ENCODE peak calls at places on chromosomes 13 and 19, in four cellular contexts. R is T-helper 9 cell; G is stimulated activated CD4-positive, alpha-beta T cell treated with anti-CD3 and anti-CD28 coated beads, TNF-alpha, amount 100 ng/mL, for 24 hours; O is MV-4-11. W is an unnamed sample.

GRCh38 chr13:33213024-33213795 is 72.3 kb downstream of the STARD13 start:
- DNase-seq in R (no peak), G (no peak), O (no peak), W (peak; percentile 35)

GRCh38 chr13:22592515-22592914 is 588.3 kb upstream of the SGCG start:
- DNase-seq in R (no peak), G (no peak), O (peak; percentile 55), W (no peak)

GRCh38 chr13:20358022-20358421 is 125.9 kb upstream of the GJB6 start:
- DNase-seq in R (no peak), G (no peak), O (no peak), W (no peak)

GRCh38 chr13:33910267-33910666 is 92.3 kb downstream of the RFC3 start:
- DNase-seq in R (no peak), G (no peak), O (no peak), W (no peak)

GRCh38 chr13:40158218-40158617 is 502.8 kb downstream of the COG6 start:
- DNase-seq in R (no peak), G (no peak), O (no peak), W (no peak)

GRCh38 chr19:17322854-17323253 is 11.8 kb downstream of the ANO8 start:
- DNase-seq in R (no peak), G (no peak), O (no peak), W (no peak)

GRCh38 chr13:56773148-56773547 is 367.6 kb upstream of the PRR20A start:
- DNase-seq in R (no peak), G (no peak), O (no peak), W (peak; percentile 11)

GRCh38 chr13:46211521-46212351 is at the start of gene LRRC63:
- DNase-seq in R (peak; percentile 77), G (peak; percentile 77), O (peak; percentile 73), W (peak; percentile 82)

GRCh38 chr13:23323946-23324709 is 109.4 kb downstream of the SACS start:
- DNase-seq in R (no peak), G (no peak), O (no peak), W (peak; percentile 33)

GRCh38 chr19:40217921-40218890 is at the start of gene TTC9B:
- DNase-seq in R (peak; percentile 37), G (no peak), O (no peak), W (peak; percentile 73)

GRCh38 chr13:39370048-39370447 is 232.9 kb downstream of the LHFPL6 start:
- DNase-seq in R (no peak), G (no peak), O (no peak), W (no peak)

GRCh38 chr19:38394488-38394887 is 6.0 kb downstream of the SPRED3 start:
- DNase-seq in R (peak; percentile 49), G (peak; percentile 58), O (no peak), W (peak; percentile 64)

GRCh38 chr13:111639196-111639705 is 318.8 kb downstream of the TEX29 start:
- DNase-seq in R (no peak), G (no peak), O (no peak), W (no peak)

GRCh38 chr13:27288397-27288796 is 17.8 kb downstream of the RASL11A start:
- DNase-seq in R (no peak), G (no peak), O (no peak), W (no peak)

GRCh38 chr13:40993119-40993518 is 26.0 kb downstream of the ELF1 start:
- DNase-seq in R (no peak), G (no peak), O (no peak), W (no peak)

GRCh38 chr19:18126097-18126496 is 26.9 kb upstream of the PIK3R2 start:
- DNase-seq in R (no peak), G (no peak), O (peak; percentile 84), W (no peak)

GRCh38 chr13:82305588-82305987 is 1576.7 kb downstream of the SLITRK1 start:
- DNase-seq in R (no peak), G (no peak), O (no peak), W (no peak)

GRCh38 chr13:48094404-48094780 is 512 bp downstream of the MED4 start:
- DNase-seq in R (no peak), G (no peak), O (no peak), W (no peak)

GRCh38 chr13:110485604-110486003 is 75.9 kb downstream of the RAB20 start:
- DNase-seq in R (no peak), G (no peak), O (no peak), W (no peak)

GRCh38 chr19:6260376-6260775 is 19.4 kb downstream of the MLLT1 start:
- DNase-seq in R (no peak), G (no peak), O (no peak), W (no peak)

GRCh38 chr19:14507704-14508246 is 10.4 kb downstream of the DNAJB1 start:
- DNase-seq in R (no peak), G (no peak), O (peak; percentile 69), W (no peak)

GRCh38 chr13:99281811-99282263 is 23.7 kb upstream of the GPR18 start:
- DNase-seq in R (peak; percentile 49), G (no peak), O (peak; percentile 89), W (no peak)

GRCh38 chr13:60265566-60265965 is 101.8 kb upstream of the DIAPH3 start:
- DNase-seq in R (no peak), G (no peak), O (no peak), W (no peak)

GRCh38 chr13:50069255-50069654 is 54.0 kb downstream of the KCNRG start:
- DNase-seq in R (no peak), G (no peak), O (peak; percentile 29), W (no peak)

GRCh38 chr13:87527036-87527435 is 144.1 kb upstream of the SLITRK5 start:
- DNase-seq in R (no peak), G (no peak), O (no peak), W (no peak)

GRCh38 chr19:11558881-11559828 is at the start of gene ELOF1:
- DNase-seq in R (peak; percentile 94), G (peak; percentile 92), O (peak; percentile 99), W (peak; percentile 95)

GRCh38 chr13:99496322-99497142 is 4.7 kb upstream of the TM9SF2 start:
- DNase-seq in R (peak; percentile 49), G (peak; percentile 38), O (peak; percentile 25), W (no peak)

GRCh38 chr13:32200741-32201140 is 114.4 kb downstream of the ZAR1L start:
- DNase-seq in R (no peak), G (no peak), O (no peak), W (no peak)

GRCh38 chr13:52195052-52195837 is 35.8 kb upstream of the NEK3 start:
- DNase-seq in R (peak; percentile 17), G (peak; percentile 43), O (peak; percentile 64), W (peak; percentile 67)

GRCh38 chr19:9039728-9040127 is 29.5 kb upstream of the MUC16 start:
- DNase-seq in R (no peak), G (no peak), O (no peak), W (no peak)

GRCh38 chr13:48873598-48873997 is 102.1 kb upstream of the FNDC3A start:
- DNase-seq in R (no peak), G (no peak), O (no peak), W (no peak)

GRCh38 chr19:16883518-16883917 is 5.3 kb upstream of the F2RL3 start:
- DNase-seq in R (no peak), G (no peak), O (no peak), W (no peak)

GRCh38 chr19:6250024-6250605 is 29.7 kb downstream of the MLLT1 start:
- DNase-seq in R (no peak), G (no peak), O (no peak), W (no peak)

GRCh38 chr13:112119192-112120030 is 52.5 kb downstream of the SOX1 start:
- DNase-seq in R (no peak), G (no peak), O (no peak), W (no peak)

GRCh38 chr19:17292301-17293074 is 10.7 kb downstream of the ABHD8 start:
- DNase-seq in R (peak; percentile 77), G (peak; percentile 61), O (peak; percentile 94), W (peak; percentile 88)

GRCh38 chr19:46717716-46718143 is 816 bp upstream of the PRKD2 start:
- DNase-seq in R (no peak), G (no peak), O (no peak), W (no peak)